ENCODE peak calls at places on chromosome 10, in nine cellular contexts. One of them, this sample, is unnamed.

GRCh38 chr10:97898429-97898828 is 48.8 kb downstream of the GOLGA7B start:
- DNase-seq in brain microvascular endothelial cell: no peak
- DNase-seq in neuronal stem cell: no peak
- DNase-seq in IMR-90: no peak
- DNase-seq in CD8-positive, alpha-beta memory T cell: no peak
- DNase-seq in aorta: peak; percentile 28
- DNase-seq in naive thymus-derived CD4-positive, alpha-beta T cell: no peak
- DNase-seq in SJSA1: no peak
- DNase-seq in tibial artery: no peak
- DNase-seq in this sample: no peak

GRCh38 chr10:109961181-109962001 is 38.1 kb upstream of the XPNPEP1 start:
- DNase-seq in aorta: no peak
- DNase-seq in IMR-90: peak; percentile 69
- DNase-seq in naive thymus-derived CD4-positive, alpha-beta T cell: no peak
- DNase-seq in SJSA1: no peak
- DNase-seq in tibial artery: no peak
- DNase-seq in neuronal stem cell: no peak
- DNase-seq in brain microvascular endothelial cell: peak; percentile 57
- DNase-seq in CD8-positive, alpha-beta memory T cell: no peak
- DNase-seq in this sample: no peak

GRCh38 chr10:91691255-91691654 is 58.4 kb upstream of the PPP1R3C start:
- DNase-seq in IMR-90: no peak
- DNase-seq in naive thymus-derived CD4-positive, alpha-beta T cell: no peak
- DNase-seq in CD8-positive, alpha-beta memory T cell: no peak
- DNase-seq in aorta: no peak
- DNase-seq in tibial artery: no peak
- DNase-seq in SJSA1: no peak
- DNase-seq in neuronal stem cell: no peak
- DNase-seq in brain microvascular endothelial cell: no peak
- DNase-seq in this sample: no peak

GRCh38 chr10:31064334-31064733 is 32.7 kb upstream of the ZNF438 start:
- DNase-seq in brain microvascular endothelial cell: peak; percentile 70
- DNase-seq in naive thymus-derived CD4-positive, alpha-beta T cell: no peak
- DNase-seq in CD8-positive, alpha-beta memory T cell: no peak
- DNase-seq in IMR-90: peak; percentile 88
- DNase-seq in tibial artery: peak; percentile 64
- DNase-seq in neuronal stem cell: no peak
- DNase-seq in SJSA1: no peak
- DNase-seq in aorta: no peak
- DNase-seq in this sample: no peak

GRCh38 chr10:44010873-44011602 is 362.4 kb upstream of the ZNF32 start:
- DNase-seq in IMR-90: peak; percentile 12
- DNase-seq in naive thymus-derived CD4-positive, alpha-beta T cell: no peak
- DNase-seq in aorta: peak; percentile 68
- DNase-seq in SJSA1: no peak
- DNase-seq in tibial artery: no peak
- DNase-seq in neuronal stem cell: no peak
- DNase-seq in brain microvascular endothelial cell: no peak
- DNase-seq in CD8-positive, alpha-beta memory T cell: no peak
- DNase-seq in this sample: no peak

GRCh38 chr10:5545778-5546710 is 21.3 kb downstream of the CALML3 start:
- DNase-seq in SJSA1: peak; percentile 96
- DNase-seq in CD8-positive, alpha-beta memory T cell: no peak
- DNase-seq in tibial artery: peak; percentile 83
- DNase-seq in neuronal stem cell: no peak
- DNase-seq in aorta: peak; percentile 90
- DNase-seq in naive thymus-derived CD4-positive, alpha-beta T cell: no peak
- DNase-seq in brain microvascular endothelial cell: peak; percentile 83
- DNase-seq in IMR-90: peak; percentile 97
- DNase-seq in this sample: peak; percentile 42

GRCh38 chr10:88743999-88744398 is 15.8 kb upstream of the LIPN start:
- DNase-seq in SJSA1: no peak
- DNase-seq in naive thymus-derived CD4-positive, alpha-beta T cell: no peak
- DNase-seq in aorta: no peak
- DNase-seq in CD8-positive, alpha-beta memory T cell: no peak
- DNase-seq in IMR-90: no peak
- DNase-seq in brain microvascular endothelial cell: no peak
- DNase-seq in neuronal stem cell: no peak
- DNase-seq in tibial artery: no peak
- DNase-seq in this sample: peak; percentile 13

GRCh38 chr10:94006591-94007550 is 13.1 kb downstream of the PLCE1 start:
- DNase-seq in tibial artery: no peak
- DNase-seq in SJSA1: peak; percentile 76
- DNase-seq in neuronal stem cell: no peak
- DNase-seq in IMR-90: peak; percentile 78
- DNase-seq in aorta: no peak
- DNase-seq in naive thymus-derived CD4-positive, alpha-beta T cell: no peak
- DNase-seq in brain microvascular endothelial cell: peak; percentile 78
- DNase-seq in CD8-positive, alpha-beta memory T cell: no peak
- DNase-seq in this sample: peak; percentile 47

GRCh38 chr10:99548041-99548530 is 15.3 kb downstream of the NKX2-3 start:
- DNase-seq in IMR-90: peak; percentile 8
- DNase-seq in brain microvascular endothelial cell: peak; percentile 20
- DNase-seq in tibial artery: no peak
- DNase-seq in CD8-positive, alpha-beta memory T cell: no peak
- DNase-seq in naive thymus-derived CD4-positive, alpha-beta T cell: no peak
- DNase-seq in aorta: no peak
- DNase-seq in neuronal stem cell: no peak
- DNase-seq in SJSA1: peak; percentile 25
- DNase-seq in this sample: peak; percentile 30

GRCh38 chr10:91700788-91701444 is 68.0 kb upstream of the PPP1R3C start:
- DNase-seq in naive thymus-derived CD4-positive, alpha-beta T cell: no peak
- DNase-seq in neuronal stem cell: no peak
- DNase-seq in CD8-positive, alpha-beta memory T cell: no peak
- DNase-seq in tibial artery: no peak
- DNase-seq in SJSA1: no peak
- DNase-seq in aorta: no peak
- DNase-seq in IMR-90: peak; percentile 81
- DNase-seq in brain microvascular endothelial cell: peak; percentile 44
- DNase-seq in this sample: no peak

DNA sequence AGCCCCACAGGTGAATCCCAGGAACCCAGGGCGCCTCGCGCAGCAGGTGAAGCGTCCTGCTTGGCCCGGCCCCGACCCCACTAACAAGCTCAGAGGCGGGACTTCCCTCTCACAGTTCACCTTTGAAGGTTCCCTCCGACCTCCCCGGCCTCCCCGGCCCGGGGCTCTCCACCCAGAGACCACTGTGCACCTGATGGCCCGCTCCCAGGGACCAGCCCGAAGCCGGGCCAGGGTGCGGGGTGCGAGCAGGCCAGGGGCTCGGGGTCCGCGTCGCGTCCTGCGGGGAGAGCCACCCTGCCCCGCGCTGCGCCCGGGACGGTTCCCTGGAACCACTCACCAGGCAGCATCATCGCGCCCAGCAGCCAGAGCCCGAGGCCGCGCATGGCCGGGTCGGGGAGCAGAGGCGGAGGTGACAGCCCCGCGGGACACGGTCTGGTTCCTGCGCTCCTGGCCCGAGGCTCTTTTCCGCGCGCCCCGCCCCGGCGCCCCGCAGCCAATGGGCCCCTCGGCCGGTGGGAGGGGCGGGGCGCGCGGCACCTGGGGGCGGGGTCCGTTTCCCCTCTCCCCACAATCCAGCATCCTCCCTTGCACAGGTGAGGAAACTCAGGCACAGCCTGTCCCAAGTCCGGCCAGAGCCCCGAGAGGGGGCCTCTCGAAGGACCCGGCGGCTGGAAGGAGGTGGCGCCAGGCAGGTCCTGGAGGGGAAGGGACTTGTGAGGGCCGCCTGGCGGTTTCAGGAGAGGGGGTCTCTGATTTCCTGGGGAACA is at the start of gene ADAM8:
- DNase-seq in IMR-90: no peak
- DNase-seq in aorta: no peak
- DNase-seq in SJSA1: no peak
- DNase-seq in neuronal stem cell: no peak
- DNase-seq in CD8-positive, alpha-beta memory T cell: peak; percentile 71
- DNase-seq in naive thymus-derived CD4-positive, alpha-beta T cell: peak; percentile 52
- DNase-seq in brain microvascular endothelial cell: no peak
- DNase-seq in tibial artery: no peak
- DNase-seq in this sample: no peak
- H3K27ac ChIP-seq in IMR-90: no peak within 1 kb of the TSS
- H3K27ac ChIP-seq in aorta: no peak within 1 kb of the TSS
- H3K27ac ChIP-seq in SJSA1: no peak within 1 kb of the TSS
- H3K27ac ChIP-seq in neuronal stem cell: no peak within 1 kb of the TSS
- H3K27ac ChIP-seq in CD8-positive, alpha-beta memory T cell: peak within 1 kb of the TSS; percentile 96
- H3K27ac ChIP-seq in naive thymus-derived CD4-positive, alpha-beta T cell: peak within 1 kb of the TSS; percentile 80
- H3K27ac ChIP-seq in brain microvascular endothelial cell: no peak within 1 kb of the TSS
- H3K27ac ChIP-seq in tibial artery: no peak within 1 kb of the TSS
- H3K27ac ChIP-seq in this sample: no peak within 1 kb of the TSS

GRCh38 chr10:105247831-105248499 is 606.9 kb downstream of the SORCS3 start:
- DNase-seq in naive thymus-derived CD4-positive, alpha-beta T cell: no peak
- DNase-seq in aorta: no peak
- DNase-seq in neuronal stem cell: no peak
- DNase-seq in IMR-90: no peak
- DNase-seq in tibial artery: no peak
- DNase-seq in CD8-positive, alpha-beta memory T cell: no peak
- DNase-seq in SJSA1: no peak
- DNase-seq in brain microvascular endothelial cell: no peak
- DNase-seq in this sample: no peak
- H3K36me3 ChIP-seq in naive thymus-derived CD4-positive, alpha-beta T cell: no peaks in the 10 kb centered on the region
- H3K36me3 ChIP-seq in aorta: no peaks in the 10 kb centered on the region
- H3K36me3 ChIP-seq in neuronal stem cell: no peaks in the 10 kb centered on the region
- H3K36me3 ChIP-seq in IMR-90: no peaks in the 10 kb centered on the region
- H3K36me3 ChIP-seq in tibial artery: no peaks in the 10 kb centered on the region
- H3K36me3 ChIP-seq in CD8-positive, alpha-beta memory T cell: no peaks in the 10 kb centered on the region
- H3K36me3 ChIP-seq in SJSA1: no peaks in the 10 kb centered on the region
- H3K36me3 ChIP-seq in brain microvascular endothelial cell: no peaks in the 10 kb centered on the region
- H3K36me3 ChIP-seq in this sample: no peaks in the 10 kb centered on the region

GRCh38 chr10:112934193-112934592 is 15.9 kb upstream of the TCF7L2 start:
- DNase-seq in tibial artery: no peak
- DNase-seq in brain microvascular endothelial cell: no peak
- DNase-seq in aorta: no peak
- DNase-seq in neuronal stem cell: no peak
- DNase-seq in IMR-90: no peak
- DNase-seq in SJSA1: no peak
- DNase-seq in CD8-positive, alpha-beta memory T cell: no peak
- DNase-seq in naive thymus-derived CD4-positive, alpha-beta T cell: no peak
- DNase-seq in this sample: no peak
- H3K4me3 ChIP-seq in tibial artery: no peak overlapping the region
- H3K4me3 ChIP-seq in brain microvascular endothelial cell: no peak overlapping the region
- H3K4me3 ChIP-seq in aorta: no peak overlapping the region
- H3K4me3 ChIP-seq in neuronal stem cell: no peak overlapping the region
- H3K4me3 ChIP-seq in IMR-90: no peak overlapping the region
- H3K4me3 ChIP-seq in SJSA1: no peak overlapping the region
- H3K4me3 ChIP-seq in CD8-positive, alpha-beta memory T cell: no peak overlapping the region
- H3K4me3 ChIP-seq in naive thymus-derived CD4-positive, alpha-beta T cell: no peak overlapping the region
- H3K4me3 ChIP-seq in this sample: no peak overlapping the region

GRCh38 chr10:122163182-122164027 is 107.7 kb upstream of the BTBD16 start:
- DNase-seq in naive thymus-derived CD4-positive, alpha-beta T cell: no peak
- DNase-seq in tibial artery: no peak
- DNase-seq in CD8-positive, alpha-beta memory T cell: no peak
- DNase-seq in SJSA1: no peak
- DNase-seq in aorta: no peak
- DNase-seq in IMR-90: peak; percentile 52
- DNase-seq in brain microvascular endothelial cell: no peak
- DNase-seq in neuronal stem cell: peak; percentile 94
- DNase-seq in this sample: peak; percentile 89
- H3K27ac ChIP-seq in naive thymus-derived CD4-positive, alpha-beta T cell: no peak overlapping the region
- H3K27ac ChIP-seq in tibial artery: no peak overlapping the region
- H3K27ac ChIP-seq in CD8-positive, alpha-beta memory T cell: no peak overlapping the region
- H3K27ac ChIP-seq in SJSA1: no peak overlapping the region
- H3K27ac ChIP-seq in aorta: no peak overlapping the region
- H3K27ac ChIP-seq in IMR-90: no peak overlapping the region
- H3K27ac ChIP-seq in brain microvascular endothelial cell: no peak overlapping the region
- H3K27ac ChIP-seq in neuronal stem cell: peak overlapping the region; percentile 79
- H3K27ac ChIP-seq in this sample: peak overlapping the region; percentile 59

GRCh38 chr10:103397191-103397825 is 882 bp downstream of the PDCD11 start:
- DNase-seq in neuronal stem cell: no peak
- DNase-seq in CD8-positive, alpha-beta memory T cell: no peak
- DNase-seq in aorta: no peak
- DNase-seq in brain microvascular endothelial cell: peak; percentile 1
- DNase-seq in SJSA1: no peak
- DNase-seq in IMR-90: no peak
- DNase-seq in tibial artery: no peak
- DNase-seq in naive thymus-derived CD4-positive, alpha-beta T cell: no peak
- DNase-seq in this sample: no peak

GRCh38 chr10:103395754-103396066 is 565 bp downstream of the ATP5MK start:
- DNase-seq in tibial artery: no peak
- DNase-seq in IMR-90: peak; percentile 7
- DNase-seq in CD8-positive, alpha-beta memory T cell: no peak
- DNase-seq in aorta: no peak
- DNase-seq in neuronal stem cell: peak; percentile 2
- DNase-seq in SJSA1: peak; percentile 18
- DNase-seq in brain microvascular endothelial cell: no peak
- DNase-seq in naive thymus-derived CD4-positive, alpha-beta T cell: no peak
- DNase-seq in this sample: peak; percentile 42

GRCh38 chr10:103396789-103397087 is 312 bp downstream of the PDCD11 start:
- DNase-seq in neuronal stem cell: no peak
- DNase-seq in IMR-90: no peak
- DNase-seq in tibial artery: no peak
- DNase-seq in SJSA1: no peak
- DNase-seq in aorta: no peak
- DNase-seq in brain microvascular endothelial cell: no peak
- DNase-seq in naive thymus-derived CD4-positive, alpha-beta T cell: no peak
- DNase-seq in CD8-positive, alpha-beta memory T cell: no peak
- DNase-seq in this sample: no peak

GRCh38 chr10:103396067-103396788 is at the start of the genes ATP5MK and PDCD11:
- DNase-seq in tibial artery: peak; percentile 99
- DNase-seq in neuronal stem cell: peak; percentile 94
- DNase-seq in SJSA1: peak; percentile 92
- DNase-seq in CD8-positive, alpha-beta memory T cell: peak; percentile 92
- DNase-seq in IMR-90: peak; percentile 98
- DNase-seq in aorta: peak; percentile 99
- DNase-seq in brain microvascular endothelial cell: peak; percentile 99
- DNase-seq in naive thymus-derived CD4-positive, alpha-beta T cell: peak; percentile 92
- DNase-seq in this sample: peak; percentile 99

GRCh38 chr10:103394180-103394579 is 2.1 kb downstream of the ATP5MK start:
- DNase-seq in naive thymus-derived CD4-positive, alpha-beta T cell: no peak
- DNase-seq in IMR-90: no peak
- DNase-seq in neuronal stem cell: no peak
- DNase-seq in brain microvascular endothelial cell: no peak
- DNase-seq in SJSA1: no peak
- DNase-seq in CD8-positive, alpha-beta memory T cell: no peak
- DNase-seq in aorta: no peak
- DNase-seq in tibial artery: no peak
- DNase-seq in this sample: no peak
- H3K36me3 ChIP-seq in naive thymus-derived CD4-positive, alpha-beta T cell: peaks cover 44% of the 10 kb centered on the region
- H3K36me3 ChIP-seq in IMR-90: peaks cover 14% of the 10 kb centered on the region
- H3K36me3 ChIP-seq in neuronal stem cell: peaks cover 7% of the 10 kb centered on the region
- H3K36me3 ChIP-seq in brain microvascular endothelial cell: peaks cover 34% of the 10 kb centered on the region
- H3K36me3 ChIP-seq in SJSA1: peaks cover 66% of the 10 kb centered on the region
- H3K36me3 ChIP-seq in CD8-positive, alpha-beta memory T cell: peaks cover 8% of the 10 kb centered on the region
- H3K36me3 ChIP-seq in aorta: peaks cover 4% of the 10 kb centered on the region
- H3K36me3 ChIP-seq in tibial artery: peaks cover 37% of the 10 kb centered on the region
- H3K36me3 ChIP-seq in this sample: peaks cover 48% of the 10 kb centered on the region

This sample was measured in SJCRH30.